ENCODE peak calls at places on chromosomes 6 and 20, in ten cellular contexts. D is cardiac muscle cell, N is fibroblast of lung, V is ovary, U is heart right ventricle, T is pancreas, Z is foreskin fibroblast, K is coronary artery, S is lower lobe of right lung, B is brain microvascular endothelial cell. X is an unnamed sample.

GRCh38 chr6:53647437-53648094 is 18.0 kb downstream of the KLHL31 start:
- DNase-seq in D (no peak), N (peak; percentile 27), V (no peak), U (no peak), T (no peak), Z (peak; percentile 13), K (no peak), S (no peak), B (no peak), X (no peak)

GRCh38 chr6:163416640-163417253 is 2.2 kb downstream of the QKI start:
- DNase-seq in D (peak; percentile 87), N (peak; percentile 86), V (peak; percentile 33), U (no peak), T (peak; percentile 53), Z (peak; percentile 85), K (no peak), S (no peak), B (peak; percentile 70), X (no peak)

GRCh38 chr6:14070457-14070856 is 47.1 kb upstream of the CD83 start:
- DNase-seq in D (no peak), N (no peak), V (no peak), U (no peak), T (no peak), Z (no peak), K (no peak), S (no peak), B (no peak), X (no peak)

GRCh38 chr20:57902478-57902877 is 192.7 kb upstream of the PMEPA1 start:
- DNase-seq in D (no peak), N (peak; percentile 88), V (no peak), U (no peak), T (no peak), Z (peak; percentile 53), K (no peak), S (no peak), B (peak; percentile 64), X (peak; percentile 9)

GRCh38 chr6:106546322-106547052 is 82.8 kb downstream of the RTN4IP1 start:
- DNase-seq in D (no peak), N (peak; percentile 86), V (no peak), U (no peak), T (no peak), Z (peak; percentile 91), K (no peak), S (no peak), B (peak; percentile 73), X (peak; percentile 66)

GRCh38 chr20:59403261-59403961 is 103.0 kb downstream of the EDN3 start:
- DNase-seq in D (peak; percentile 75), N (no peak), V (peak; percentile 66), U (peak; percentile 52), T (peak; percentile 62), Z (peak; percentile 12), K (no peak), S (peak; percentile 55), B (peak; percentile 1), X (no peak)

GRCh38 chr6:111242452-111242851 is 155.1 kb downstream of the SLC16A10 start:
- DNase-seq in D (no peak), N (peak; percentile 91), V (no peak), U (no peak), T (no peak), Z (peak; percentile 52), K (no peak), S (no peak), B (peak; percentile 89), X (no peak)

GRCh38 chr20:58713801-58714339 is 21.3 kb downstream of the NPEPL1 start:
- DNase-seq in D (no peak), N (no peak), V (no peak), U (no peak), T (peak; percentile 7), Z (no peak), K (peak; percentile 66), S (no peak), B (no peak), X (no peak)

GRCh38 chr6:89433637-89434499 is 916 bp downstream of the ANKRD6 start:
- DNase-seq in D (peak; percentile 60), N (no peak), V (peak; percentile 50), U (peak; percentile 16), T (peak; percentile 31), Z (peak; percentile 28), K (peak; percentile 74), S (peak; percentile 54), B (no peak), X (no peak)
- H3K4me3 ChIP-seq in D (peak overlapping the region; percentile 57), N (peak overlapping the region; percentile 2), V (peak overlapping the region; percentile 72), U (peak overlapping the region; percentile 94), T (peak overlapping the region; percentile 96), Z (peak overlapping the region; percentile 53), K (peak overlapping the region; percentile 92), S (peak overlapping the region; percentile 82), B (peak overlapping the region; percentile 56), X (peak overlapping the region; percentile 63)

GRCh38 chr6:144659735-144660246 is 374.7 kb downstream of the UTRN start:
- DNase-seq in D (no peak), N (peak; percentile 27), V (no peak), U (no peak), T (no peak), Z (no peak), K (no peak), S (no peak), B (no peak), X (no peak)

GRCh38 chr6:144662812-144663211 is 377.7 kb downstream of the UTRN start:
- DNase-seq in D (no peak), N (peak; percentile 36), V (no peak), U (no peak), T (no peak), Z (no peak), K (no peak), S (no peak), B (no peak), X (no peak)

GRCh38 chr6:144661101-144661806 is 376.1 kb downstream of the UTRN start:
- DNase-seq in D (no peak), N (peak; percentile 62), V (no peak), U (no peak), T (no peak), Z (peak; percentile 41), K (no peak), S (no peak), B (no peak), X (no peak)

GRCh38 chr6:144659202-144659731 is 374.1 kb downstream of the UTRN start:
- DNase-seq in D (peak; percentile 55), N (peak; percentile 44), V (peak; percentile 37), U (no peak), T (no peak), Z (peak; percentile 52), K (no peak), S (no peak), B (peak; percentile 58), X (no peak)

GRCh38 chr6:144660545-144660944 is 375.4 kb downstream of the UTRN start:
- DNase-seq in D (no peak), N (no peak), V (no peak), U (no peak), T (no peak), Z (no peak), K (no peak), S (no peak), B (no peak), X (no peak)
- H3K4me3 ChIP-seq in D (no peak overlapping the region), N (peak overlapping the region; percentile 30), V (no peak overlapping the region), U (no peak overlapping the region), T (no peak overlapping the region), Z (no peak overlapping the region), K (no peak overlapping the region), S (peak overlapping the region; percentile 17), B (no peak overlapping the region), X (no peak overlapping the region)

GRCh38 chr6:3088446-3088845 is 20.2 kb downstream of the RIPK1 start:
- DNase-seq in D (no peak), N (peak; percentile 56), V (no peak), U (no peak), T (no peak), Z (peak; percentile 56), K (peak; percentile 76), S (no peak), B (peak; percentile 57), X (peak; percentile 56)

GRCh38 chr6:3090013-3090412 is 21.7 kb downstream of the RIPK1 start:
- DNase-seq in D (no peak), N (no peak), V (no peak), U (no peak), T (no peak), Z (peak; percentile 21), K (no peak), S (no peak), B (no peak), X (no peak)

GRCh38 chr6:3086282-3086946 is 18.1 kb downstream of the RIPK1 start:
- DNase-seq in D (no peak), N (no peak), V (no peak), U (no peak), T (no peak), Z (no peak), K (no peak), S (no peak), B (no peak), X (no peak)

GRCh38 chr6:3085074-3085473 is 16.8 kb downstream of the RIPK1 start:
- DNase-seq in D (no peak), N (no peak), V (no peak), U (no peak), T (no peak), Z (peak; percentile 20), K (no peak), S (no peak), B (no peak), X (no peak)

GRCh38 chr6:3088853-3089445 is 20.7 kb downstream of the RIPK1 start:
- DNase-seq in D (no peak), N (no peak), V (no peak), U (no peak), T (no peak), Z (peak; percentile 73), K (no peak), S (no peak), B (no peak), X (no peak)
- H3K4me3 ChIP-seq in D (no peak overlapping the region), N (no peak overlapping the region), V (no peak overlapping the region), U (no peak overlapping the region), T (no peak overlapping the region), Z (peak overlapping the region; percentile 17), K (no peak overlapping the region), S (no peak overlapping the region), B (no peak overlapping the region), X (no peak overlapping the region)

GRCh38 chr20:53582574-53583351 is 10.9 kb downstream of the ZNF217 start:
- DNase-seq in D (no peak), N (peak; percentile 92), V (no peak), U (no peak), T (no peak), Z (peak; percentile 75), K (no peak), S (no peak), B (peak; percentile 83), X (peak; percentile 70)

GRCh38 chr20:53580376-53581111 is 13.1 kb downstream of the ZNF217 start:
- DNase-seq in D (no peak), N (no peak), V (no peak), U (no peak), T (no peak), Z (no peak), K (no peak), S (no peak), B (no peak), X (no peak)

GRCh38 chr20:53579266-53579580 is 14.4 kb downstream of the ZNF217 start:
- DNase-seq in D (no peak), N (no peak), V (no peak), U (no peak), T (no peak), Z (no peak), K (no peak), S (no peak), B (no peak), X (no peak)

GRCh38 chr20:53579581-53580375 is 13.9 kb downstream of the ZNF217 start:
- DNase-seq in D (no peak), N (peak; percentile 69), V (no peak), U (no peak), T (no peak), Z (peak; percentile 81), K (no peak), S (peak; percentile 42), B (no peak), X (no peak)

DNA sequence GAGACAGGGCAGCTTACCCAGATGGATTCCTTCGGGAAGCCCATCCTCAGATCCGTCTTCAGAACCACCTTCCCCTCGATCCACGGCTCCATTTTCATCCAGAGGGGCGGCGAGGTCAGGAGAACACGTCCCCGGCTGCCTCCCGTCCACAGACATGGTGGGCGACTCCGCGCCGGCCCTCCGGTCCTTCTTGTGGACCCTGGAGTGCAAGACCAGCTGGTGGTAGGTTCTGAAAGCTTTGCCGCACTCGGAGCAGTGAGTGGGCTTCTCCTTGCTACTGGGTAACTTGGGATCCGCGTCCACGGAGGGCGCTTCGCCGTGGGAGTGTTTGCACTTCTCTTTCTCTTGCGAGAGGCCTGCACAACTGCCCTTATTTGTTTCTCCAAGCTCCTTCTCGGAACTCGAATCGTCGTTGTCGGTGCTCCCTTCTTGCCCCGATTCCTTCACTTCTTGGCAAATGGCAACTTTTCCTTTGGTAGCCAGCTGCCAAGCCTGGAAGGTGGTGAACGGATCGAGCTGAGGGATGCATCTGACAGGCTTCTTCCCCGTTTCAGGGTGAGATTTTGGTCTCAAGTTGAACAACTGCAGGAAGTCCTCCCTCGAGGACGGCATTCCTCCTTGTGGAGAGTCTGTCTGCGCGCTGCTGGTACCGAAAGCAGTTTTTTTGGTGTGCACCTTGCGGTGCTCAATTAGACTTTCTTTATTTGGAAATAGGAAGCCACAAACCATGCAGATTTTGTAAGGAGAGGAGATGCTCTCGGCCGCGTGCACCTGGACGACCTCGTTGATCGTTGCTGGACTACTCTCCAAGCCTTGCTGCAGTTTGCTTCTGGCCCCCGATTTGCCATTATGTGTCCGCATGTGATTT is 12.0 kb downstream of the ZNF217 start:
- DNase-seq in D (no peak), N (no peak), V (no peak), U (no peak), T (no peak), Z (no peak), K (no peak), S (peak; percentile 39), B (no peak), X (no peak)
- H3K4me3 ChIP-seq in D (no peak overlapping the region), N (no peak overlapping the region), V (no peak overlapping the region), U (no peak overlapping the region), T (no peak overlapping the region), Z (no peak overlapping the region), K (peak overlapping the region; percentile 4), S (peak overlapping the region; percentile 34), B (no peak overlapping the region), X (no peak overlapping the region)